ENCODE peak calls at places on chromosomes 6 and 20, in six cellular contexts. F is non-pigmented ciliary epithelial cell, N is endodermal cell, D is amniotic stem cell, W is IMR-90, G is G401. Y is an unnamed sample.
A peak's percentile ranks its signal among the peaks of the same experiment; 100 is the strongest.

GRCh38 chr20:23027721-23028120 is 7.4 kb upstream of the SSTR4 start:
- DNase-seq in F (no peak), N (no peak), D (no peak), W (no peak), G (no peak), Y (no peak)

GRCh38 chr6:91181416-91181815 is 594.5 kb upstream of the MAP3K7 start:
- DNase-seq in F (no peak), N (no peak), D (no peak), W (no peak), G (no peak), Y (no peak)

GRCh38 chr20:22226849-22227248 is 357.5 kb downstream of the FOXA2 start:
- DNase-seq in F (no peak), N (no peak), D (no peak), W (no peak), G (no peak), Y (no peak)

GRCh38 chr20:47576516-47577033 is 74.9 kb downstream of the NCOA3 start:
- DNase-seq in F (peak; percentile 74), N (peak; percentile 61), D (peak; percentile 59), W (peak; percentile 90), G (peak; percentile 29), Y (peak; percentile 58)

GRCh38 chr6:80988892-80989291 is 763.6 kb downstream of the TENT5A start:
- DNase-seq in F (no peak), N (no peak), D (no peak), W (no peak), G (no peak), Y (no peak)

GRCh38 chr6:98932424-98932823 is 15.3 kb downstream of the FBXL4 start:
- DNase-seq in F (no peak), N (no peak), D (no peak), W (no peak), G (no peak), Y (no peak)

GRCh38 chr6:104784884-104785283 is 74.8 kb downstream of the HACE1 start:
- DNase-seq in F (no peak), N (no peak), D (peak; percentile 9), W (peak; percentile 41), G (no peak), Y (no peak)

GRCh38 chr6:149614352-149614751 is 34.2 kb downstream of the KATNA1 start:
- DNase-seq in F (peak; percentile 5), N (no peak), D (no peak), W (peak; percentile 41), G (no peak), Y (no peak)

GRCh38 chr6:17021539-17021889 is 80.3 kb upstream of the STMND1 start:
- DNase-seq in F (peak; percentile 49), N (no peak), D (peak; percentile 67), W (peak; percentile 93), G (no peak), Y (no peak)

GRCh38 chr6:137391061-137391814 is 103.0 kb downstream of the OLIG3 start:
- DNase-seq in F (no peak), N (no peak), D (no peak), W (no peak), G (no peak), Y (no peak)

GRCh38 chr6:154157706-154158105 is 118.7 kb downstream of the OPRM1 start:
- DNase-seq in F (no peak), N (no peak), D (no peak), W (no peak), G (no peak), Y (no peak)

GRCh38 chr20:37649635-37650244 is 44.1 kb upstream of the CTNNBL1 start:
- DNase-seq in F (no peak), N (no peak), D (no peak), W (no peak), G (no peak), Y (no peak)

GRCh38 chr6:144689503-144690040 is 404.4 kb downstream of the UTRN start:
- DNase-seq in F (no peak), N (no peak), D (no peak), W (no peak), G (no peak), Y (no peak)

GRCh38 chr6:53398541-53399344 is 50.0 kb upstream of the ELOVL5 start:
- DNase-seq in F (no peak), N (no peak), D (no peak), W (peak; percentile 7), G (no peak), Y (no peak)

GRCh38 chr6:31010393-31011060 is at the start of gene MUC22:
- DNase-seq in F (peak; percentile 20), N (no peak), D (peak; percentile 52), W (peak; percentile 84), G (no peak), Y (peak; percentile 22)

GRCh38 chr6:135163440-135163738 is 17.7 kb upstream of the MYB start:
- DNase-seq in F (no peak), N (no peak), D (no peak), W (no peak), G (no peak), Y (no peak)

GRCh38 chr20:1934578-1935573 is 39.7 kb downstream of the SIRPA start:
- DNase-seq in F (no peak), N (no peak), D (no peak), W (peak; percentile 78), G (no peak), Y (no peak)

GRCh38 chr6:130893277-130893676 is 66.1 kb downstream of the SMLR1 start:
- DNase-seq in F (no peak), N (no peak), D (no peak), W (no peak), G (no peak), Y (no peak)

Y was measured in BJ.